ENCODE peak calls at places on chromosomes 3 and 15, in seven cellular contexts. U is K562, T is IMR-90, S is GM12878, C is uterus, I is transverse colon, K is heart left ventricle. R is an unnamed sample.

GRCh38 chr15:72604794-72605193 is 49.7 kb upstream of the GOLGA6B start:
- DNase-seq in U (peak; percentile 21), T (no peak), S (no peak), C (no peak), I (no peak), K (no peak), R (no peak)

GRCh38 chr15:96444865-96445264 is 114.4 kb downstream of the NR2F2 start:
- DNase-seq in U (no peak), T (no peak), S (no peak), C (no peak), I (no peak), K (no peak), R (no peak)

GRCh38 chr3:120198305-120198878 is 86.6 kb downstream of the GPR156 start:
- DNase-seq in U (peak; percentile 1), T (peak; percentile 41), S (no peak), C (no peak), I (no peak), K (no peak), R (peak; percentile 21)

GRCh38 chr15:98812711-98813441 is 164.5 kb downstream of the IGF1R start:
- DNase-seq in U (peak; percentile 32), T (no peak), S (no peak), C (no peak), I (no peak), K (no peak), R (no peak)

GRCh38 chr15:94083467-94083991 is 147.8 kb upstream of the MCTP2 start:
- DNase-seq in U (no peak), T (peak; percentile 38), S (no peak), C (peak; percentile 81), I (peak; percentile 19), K (no peak), R (no peak)

GRCh38 chr15:52134502-52135144 is 22.0 kb upstream of the BCL2L10 start:
- DNase-seq in U (no peak), T (no peak), S (no peak), C (no peak), I (peak; percentile 36), K (no peak), R (no peak)

GRCh38 chr3:50170689-50171088 is 15.6 kb downstream of the SEMA3F start:
- DNase-seq in U (peak; percentile 47), T (peak; percentile 90), S (no peak), C (peak; percentile 72), I (no peak), K (peak; percentile 82), R (no peak)

GRCh38 chr3:41117398-41117870 is 81.9 kb upstream of the CTNNB1 start:
- DNase-seq in U (peak; percentile 95), T (peak; percentile 88), S (peak; percentile 66), C (peak; percentile 62), I (peak; percentile 90), K (peak; percentile 95), R (peak; percentile 94)

GRCh38 chr3:47848599-47849117 is 45.7 kb downstream of the DHX30 start:
- DNase-seq in U (no peak), T (no peak), S (no peak), C (no peak), I (no peak), K (no peak), R (no peak)
- TF ChIP-seq POLR2A in U (peak; percentile 13), T (no peak), S (peak; percentile 54), C (no peak), I (no peak), K (no peak), R (no peak)

DNA sequence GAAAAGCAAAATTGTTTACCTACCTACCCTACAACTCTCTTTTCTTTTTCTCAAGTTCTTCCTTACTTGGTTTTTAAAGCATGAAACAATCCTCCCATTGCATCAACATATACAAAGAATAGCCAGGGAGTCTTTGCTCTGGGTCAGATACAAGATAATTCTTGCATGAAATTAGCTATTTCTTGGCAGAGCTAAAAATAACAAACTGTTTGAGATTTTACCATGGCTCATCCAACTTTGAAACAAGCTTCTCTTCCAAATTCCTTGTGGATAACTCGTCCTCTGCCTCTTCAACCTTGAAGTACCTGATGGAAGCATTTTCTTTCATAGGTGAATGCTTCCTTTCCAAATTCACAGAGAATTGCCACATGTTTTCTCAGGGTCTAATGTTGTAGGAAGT is 9.2 kb upstream of the CBLB start:
- DNase-seq in U (no peak), T (peak; percentile 77), S (no peak), C (no peak), I (no peak), K (no peak), R (no peak)
- H3K4me3 ChIP-seq in U (no peak overlapping the region), T (no peak overlapping the region), S (no peak overlapping the region), C (no peak overlapping the region), I (no peak overlapping the region), K (no peak overlapping the region), R (no peak overlapping the region)

GRCh38 chr3:47009225-47010049 is 30.0 kb downstream of the NBEAL2 start:
- DNase-seq in U (no peak), T (peak; percentile 89), S (peak; percentile 40), C (peak; percentile 91), I (peak; percentile 85), K (peak; percentile 94), R (peak; percentile 93)
- TF ChIP-seq POLR2A in U (no peak), T (peak; percentile 62), S (peak; percentile 34), C (peak; percentile 81), I (peak; percentile 59), K (peak; percentile 92), R (peak; percentile 94)

GRCh38 chr3:52230461-52230860 is 5.0 kb upstream of the TLR9 start:
- DNase-seq in U (no peak), T (no peak), S (no peak), C (no peak), I (no peak), K (no peak), R (no peak)
- H3K4me3 ChIP-seq in U (no peak overlapping the region), T (no peak overlapping the region), S (no peak overlapping the region), C (no peak overlapping the region), I (no peak overlapping the region), K (no peak overlapping the region), R (no peak overlapping the region)

GRCh38 chr15:86038491-86038890 is 41.2 kb upstream of the AGBL1 start:
- DNase-seq in U (no peak), T (no peak), S (no peak), C (no peak), I (no peak), K (no peak), R (no peak)

GRCh38 chr15:86040360-86041095 is 39.1 kb upstream of the AGBL1 start:
- DNase-seq in U (no peak), T (no peak), S (no peak), C (no peak), I (no peak), K (no peak), R (no peak)

GRCh38 chr15:86034904-86035303 is 44.8 kb upstream of the AGBL1 start:
- DNase-seq in U (no peak), T (no peak), S (no peak), C (no peak), I (no peak), K (no peak), R (no peak)

DNA sequence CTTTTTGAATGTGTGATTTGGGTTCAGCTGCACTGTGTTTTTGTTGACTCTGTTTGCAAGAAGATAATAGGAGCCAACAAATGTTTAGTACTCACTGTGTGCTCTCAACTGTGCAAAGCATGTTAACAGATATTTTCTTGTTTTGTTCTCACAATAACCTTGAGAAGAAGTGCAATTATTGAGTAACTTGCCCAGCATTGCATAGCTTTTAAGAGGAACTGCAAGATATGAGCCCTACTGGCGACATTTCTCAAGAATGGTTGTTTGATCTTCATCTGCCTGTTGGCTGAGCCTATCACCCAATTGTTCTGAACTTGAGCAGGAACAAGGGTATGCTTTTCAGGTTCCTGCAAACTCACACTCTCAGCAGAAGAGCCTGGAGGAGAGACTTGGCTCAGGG is 43.4 kb upstream of the AGBL1 start:
- DNase-seq in U (no peak), T (no peak), S (no peak), C (no peak), I (no peak), K (no peak), R (no peak)
- TF ChIP-seq POLR2A in U (no peak), T (no peak), S (no peak), C (no peak), I (no peak), K (no peak), R (no peak)

GRCh38 chr3:194730369-194730768 is 44.7 kb downstream of the FAM43A start:
- DNase-seq in U (no peak), T (no peak), S (no peak), C (no peak), I (peak; percentile 63), K (no peak), R (peak; percentile 34)

GRCh38 chr3:194723846-194724618 is 38.3 kb downstream of the FAM43A start:
- DNase-seq in U (no peak), T (no peak), S (no peak), C (no peak), I (no peak), K (no peak), R (no peak)

GRCh38 chr3:194728986-194729385 is 43.3 kb downstream of the FAM43A start:
- DNase-seq in U (no peak), T (no peak), S (no peak), C (no peak), I (no peak), K (no peak), R (no peak)

GRCh38 chr3:194727435-194728128 is 41.9 kb downstream of the FAM43A start:
- DNase-seq in U (no peak), T (peak; percentile 80), S (no peak), C (no peak), I (no peak), K (no peak), R (no peak)

DNA sequence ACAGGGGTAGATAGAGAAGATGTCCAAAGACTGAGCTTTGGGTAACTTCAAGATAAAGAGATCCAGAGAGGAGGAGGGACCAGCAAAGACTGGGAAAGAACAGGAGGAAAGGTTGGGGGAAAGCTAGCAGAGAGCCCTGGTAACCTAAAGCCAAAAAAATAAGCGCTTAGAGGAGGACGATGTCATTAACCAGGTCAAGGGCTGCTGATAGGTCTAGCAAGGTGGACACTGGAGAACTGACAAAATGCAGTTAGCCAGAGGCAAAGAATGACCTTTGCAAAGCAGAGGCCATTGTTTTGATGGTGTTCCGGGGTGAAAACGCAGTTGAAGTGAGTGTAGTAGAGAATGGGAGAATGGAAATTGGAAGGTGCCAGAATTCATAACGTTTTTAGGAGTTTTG is 39.7 kb downstream of the FAM43A start:
- DNase-seq in U (no peak), T (no peak), S (no peak), C (no peak), I (no peak), K (no peak), R (no peak)
- H3K4me3 ChIP-seq in U (no peak overlapping the region), T (no peak overlapping the region), S (no peak overlapping the region), C (no peak overlapping the region), I (no peak overlapping the region), K (no peak overlapping the region), R (no peak overlapping the region)

GRCh38 chr3:31166249-31166885 is 271.9 kb upstream of the GADL1 start:
- DNase-seq in U (no peak), T (peak; percentile 84), S (no peak), C (no peak), I (peak; percentile 47), K (no peak), R (peak; percentile 17)
- TF ChIP-seq POLR2A in U (no peak), T (no peak), S (no peak), C (no peak), I (no peak), K (no peak), R (no peak)